ENCODE peak calls at places on chromosomes 2 and 18, in five cellular contexts. N is suprapubic skin, F is A549, L is sigmoid colon, W is stomach. M is an unnamed sample. For H3K4me1, the result is how much of the 10 kb centered on the place peaks cover.

GRCh38 chr18:33210575-33211189 is 229.8 kb downstream of the CCDC178 start:
- DNase-seq in W (no peak), N (no peak), L (no peak), F (no peak), M (no peak)

GRCh38 chr2:223598994-223599645 is 3.0 kb downstream of the SCG2 start:
- DNase-seq in L (no peak), W (no peak), F (no peak), N (no peak), M (no peak)

GRCh38 chr2:76256689-76257088 is 546.0 kb upstream of the GCFC2 start:
- DNase-seq in F (no peak), L (no peak), W (no peak), N (no peak), M (no peak)

GRCh38 chr18:62037989-62038778 is 145.4 kb upstream of the RNF152 start:
- DNase-seq in W (no peak), L (no peak), N (no peak), F (no peak), M (no peak)

GRCh38 chr2:120398051-120398960 is 52.4 kb downstream of the INHBB start:
- DNase-seq in L (peak), N (peak), W (peak), F (peak), M (no peak)

GRCh38 chr2:238100821-238101771 is 956 bp downstream of the ESPNL start:
- DNase-seq in L (no peak), N (peak), W (peak), F (no peak), M (peak)

GRCh38 chr2:122031544-122032263 is 276.3 kb downstream of the TSN start:
- DNase-seq in N (no peak), F (no peak), L (no peak), W (no peak), M (no peak)

GRCh38 chr2:105769504-105769903 is 24.8 kb downstream of the NCK2 start:
- DNase-seq in N (no peak), W (no peak), L (no peak), F (no peak), M (no peak)

GRCh38 chr2:183243760-183244159 is 119.5 kb downstream of the NUP35 start:
- DNase-seq in F (no peak), L (no peak), W (no peak), N (no peak), M (no peak)

GRCh38 chr18:13136056-13136688 is 82.4 kb upstream of the LDLRAD4 start:
- DNase-seq in L (no peak), F (no peak), W (no peak), N (no peak), M (no peak)

GRCh38 chr2:238425505-238425978 is 1.2 kb upstream of the ASB1 start:
- DNase-seq in W (peak), F (no peak), N (no peak), L (no peak), M (no peak)

GRCh38 chr18:76380791-76381405 is 114.1 kb downstream of the ZNF516 start:
- DNase-seq in W (no peak), N (peak), L (peak), F (peak), M (no peak)

GRCh38 chr2:63792523-63792922 is 49.2 kb upstream of the UGP2 start:
- DNase-seq in N (no peak), F (no peak), W (no peak), L (no peak), M (no peak)

GRCh38 chr2:27798948-27799645 is 27.6 kb downstream of the MRPL33 start:
- DNase-seq in L (peak), F (peak), W (no peak), N (no peak), M (peak)

GRCh38 chr2:152483276-152483996 is 148.5 kb downstream of the FMNL2 start:
- DNase-seq in N (no peak), L (no peak), F (no peak), W (no peak), M (no peak)

GRCh38 chr2:63764630-63765029 is 77.1 kb upstream of the UGP2 start:
- DNase-seq in F (no peak), L (no peak), W (no peak), N (no peak), M (no peak)

GRCh38 chr18:41113885-41114482 is 841.0 kb upstream of the PIK3C3 start:
- DNase-seq in W (no peak), F (no peak), N (no peak), L (no peak), M (no peak)

GRCh38 chr18:27712066-27712465 is 464.9 kb downstream of the CDH2 start:
- DNase-seq in L (no peak), N (no peak), F (no peak), W (no peak), M (no peak)

GRCh38 chr2:234996467-234997270 is 44.9 kb downstream of the SH3BP4 start:
- DNase-seq in N (no peak), W (no peak), F (peak), L (peak), M (no peak)

GRCh38 chr18:12296457-12296856 is 11.6 kb upstream of the TUBB6 start:
- DNase-seq in W (no peak), F (no peak), N (peak), L (peak), M (no peak)

GRCh38 chr2:216644846-216645635 is 11.8 kb downstream of the IGFBP2 start:
- DNase-seq in L (no peak), F (no peak), N (no peak), W (peak), M (no peak)

GRCh38 chr2:920573-920972 is 30.1 kb upstream of the SNTG2 start:
- DNase-seq in N (peak), F (no peak), L (no peak), W (no peak), M (no peak)

GRCh38 chr18:50131591-50131990 is 63.4 kb downstream of the MYO5B start:
- DNase-seq in F (no peak), L (no peak), N (no peak), W (no peak), M (no peak)

GRCh38 chr2:240217431-240218301 is 77.2 kb upstream of the OTOS start:
- DNase-seq in N (peak), W (peak), F (peak), L (peak), M (no peak)

GRCh38 chr2:129483366-129483765 is 496.1 kb upstream of the RAB6C start:
- DNase-seq in N (no peak), F (no peak), W (no peak), L (no peak), M (no peak)

GRCh38 chr2:37274354-37274965 is 43.0 kb downstream of the NDUFAF7 start:
- DNase-seq in N (no peak), W (no peak), L (peak), F (no peak), M (no peak)

GRCh38 chr18:47036298-47036874 is 965 bp upstream of the ELOA2 start:
- DNase-seq in L (no peak), W (no peak), N (no peak), F (peak), M (no peak)

GRCh38 chr2:196533998-196534397 is 105.5 kb upstream of the CCDC150 start:
- DNase-seq in F (no peak), N (no peak), L (no peak), W (no peak), M (no peak)

GRCh38 chr2:202269585-202269984 is 4.0 kb downstream of the NOP58 start:
- DNase-seq in L (no peak), W (no peak), F (no peak), N (peak), M (no peak)

GRCh38 chr2:149858214-149858613 is 270.6 kb upstream of the MMADHC start:
- DNase-seq in L (no peak), W (no peak), F (no peak), N (no peak), M (no peak)

GRCh38 chr2:188571543-188571942 is 279.9 kb downstream of the GULP1 start:
- DNase-seq in N (no peak), L (no peak), W (no peak), F (no peak), M (no peak)

GRCh38 chr2:32877587-32878162 is 69.1 kb upstream of the LTBP1 start:
- DNase-seq in L (no peak), W (no peak), N (no peak), F (no peak), M (no peak)

GRCh38 chr2:236217926-236218325 is 46.3 kb downstream of the ASB18 start:
- DNase-seq in N (peak), W (no peak), F (no peak), L (no peak), M (no peak)

GRCh38 chr2:74297391-74297790 is 45.8 kb downstream of the SLC4A5 start:
- DNase-seq in N (no peak), W (no peak), F (no peak), L (no peak), M (no peak)

GRCh38 chr18:26493021-26493420 is 55.3 kb downstream of the KCTD1 start:
- DNase-seq in F (no peak), N (no peak), L (no peak), W (no peak), M (no peak)

GRCh38 chr2:16330571-16331351 is 334.9 kb downstream of the CYRIA start:
- DNase-seq in F (no peak), L (no peak), W (no peak), N (no peak), M (no peak)

GRCh38 chr2:220043155-220043992 is 415.9 kb downstream of the SLC4A3 start:
- DNase-seq in W (no peak), L (no peak), N (no peak), F (no peak), M (no peak)

GRCh38 chr2:99279969-99280695 is 20.9 kb downstream of the LYG1 start:
- DNase-seq in N (no peak), L (no peak), W (no peak), F (no peak), M (no peak)

DNA sequence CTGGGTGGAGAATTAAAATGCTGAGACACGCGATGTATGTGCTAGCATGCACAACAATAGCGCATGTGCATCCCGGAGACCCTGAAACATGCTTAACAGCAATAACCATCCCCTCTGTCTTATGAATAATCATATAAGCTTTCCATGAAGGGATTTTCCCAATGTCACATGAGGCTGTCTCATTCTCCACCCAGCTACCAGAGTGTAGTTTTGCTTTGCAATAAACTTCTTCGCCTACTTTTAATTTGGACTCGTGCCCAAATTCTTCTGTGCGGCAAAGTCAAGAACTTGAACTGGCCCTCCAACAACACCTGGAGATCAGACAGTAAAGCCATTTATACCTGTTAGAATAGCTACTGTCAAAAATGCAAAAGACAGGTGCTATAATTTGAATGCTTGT is 15.5 kb downstream of the LYG1 start:
- DNase-seq in W (no peak), L (no peak), N (no peak), F (no peak), M (no peak)
- H3K4me1 ChIP-seq in W (under half), L (under half), N (under half), F (under half), M (under half)

DNA sequence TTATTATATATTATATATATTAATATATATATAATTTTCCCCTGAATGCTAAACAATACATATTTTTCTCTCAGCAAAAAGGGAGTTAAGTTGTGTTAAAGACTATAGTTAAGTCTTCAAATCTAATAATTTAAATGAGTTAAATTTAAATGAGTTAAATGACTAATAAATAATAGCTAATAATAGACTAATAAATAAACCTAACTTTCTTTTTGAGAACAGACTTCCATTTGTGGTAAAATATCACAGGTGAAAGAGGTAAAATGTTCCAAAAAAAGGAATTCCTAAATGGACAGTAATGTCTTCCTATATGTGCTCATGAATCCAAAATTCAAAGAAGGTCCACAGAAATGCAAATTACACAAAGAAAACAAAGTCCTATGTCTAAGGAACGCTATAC is 74.6 kb downstream of the SLC25A12 start:
- DNase-seq in W (no peak), N (no peak), L (no peak), F (no peak), M (no peak)
- H3K27ac ChIP-seq in W (no peak), N (no peak), L (no peak), F (no peak), M (no peak)

GRCh38 chr2:47336259-47337238 is 66.4 kb upstream of the MSH2 start:
- DNase-seq in L (no peak), F (no peak), N (no peak), W (no peak), M (no peak)

GRCh38 chr2:47339745-47340541 is 63.0 kb upstream of the MSH2 start:
- DNase-seq in N (no peak), F (no peak), L (no peak), W (peak), M (no peak)

GRCh38 chr2:47334356-47335136 is 68.4 kb upstream of the MSH2 start:
- DNase-seq in F (no peak), L (no peak), W (no peak), N (no peak), M (no peak)
- TF ChIP-seq EP300 in F (no peak), L (no peak), W (no peak), N (no peak), M (no peak)

GRCh38 chr18:9808530-9809241 is 77.1 kb upstream of the TXNDC2 start:
- DNase-seq in W (no peak), N (no peak), L (peak), F (no peak), M (no peak)
- H3K4me1 ChIP-seq in W (under half), N (under half), L (under half), F (under half), M (under half)

DNA sequence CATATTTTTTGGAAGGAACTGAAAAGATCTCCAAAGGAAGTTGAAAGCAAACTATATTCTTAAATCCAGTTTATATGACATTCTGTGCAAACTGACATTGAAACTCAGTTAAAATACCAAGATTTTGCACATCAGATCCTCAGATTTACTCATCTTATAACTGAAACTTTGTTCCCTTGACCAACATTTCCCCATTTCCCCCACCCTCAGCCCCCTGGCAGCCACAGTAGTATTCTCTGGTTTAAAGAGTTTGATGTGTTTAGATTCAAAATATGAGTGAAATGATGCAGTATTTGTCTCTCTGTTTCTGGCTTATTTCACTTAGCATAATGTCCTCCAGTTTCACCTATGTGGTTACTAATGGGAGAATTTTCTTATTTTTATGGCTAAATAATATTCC is 99.2 kb upstream of the ITGA4 start:
- DNase-seq in N (no peak), W (no peak), F (no peak), L (no peak), M (no peak)
- H3K27ac ChIP-seq in N (no peak), W (no peak), F (no peak), L (no peak), M (no peak)

DNA sequence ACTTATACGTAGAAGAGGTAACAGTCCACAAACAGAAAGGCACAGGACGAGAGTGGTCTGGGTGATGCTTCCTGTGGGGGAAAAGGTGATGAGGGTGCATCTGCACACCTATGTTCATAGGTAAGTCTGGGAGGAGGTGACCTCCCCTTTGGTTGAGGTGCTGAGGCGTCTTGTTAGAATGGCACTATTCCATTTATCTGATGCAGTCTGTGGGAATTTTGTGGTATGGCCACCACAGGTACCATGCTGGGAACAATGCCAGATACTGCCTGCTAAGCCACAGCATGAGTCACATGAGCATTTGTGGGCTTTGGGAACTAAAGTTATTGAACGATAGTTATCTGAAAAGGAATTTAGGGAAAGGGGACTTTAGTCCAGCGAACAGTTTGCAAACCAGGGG is 27.9 kb downstream of the IL37 start:
- DNase-seq in N (no peak), W (peak), L (no peak), F (no peak), M (no peak)
- TF ChIP-seq EP300 in N (no peak), W (no peak), L (no peak), F (no peak), M (no peak)

GRCh38 chr18:79395308-79395640 is 456 bp upstream of the NFATC1 start:
- DNase-seq in N (no peak), L (no peak), F (no peak), W (no peak), M (no peak)

GRCh38 chr18:79394438-79395307 is 1.1 kb upstream of the NFATC1 start:
- DNase-seq in F (no peak), N (no peak), L (peak), W (no peak), M (peak)

GRCh38 chr18:79392226-79392625 is 3.5 kb upstream of the NFATC1 start:
- DNase-seq in F (no peak), W (no peak), L (peak), N (no peak), M (no peak)

GRCh38 chr18:79393181-79393598 is 2.5 kb upstream of the NFATC1 start:
- DNase-seq in W (no peak), N (no peak), F (no peak), L (peak), M (peak)

GRCh38 chr18:79393626-79394401 is 1.9 kb upstream of the NFATC1 start:
- DNase-seq in L (peak), W (peak), F (peak), N (peak), M (peak)
- H3K4me1 ChIP-seq in L (under half), W (under half), F (under half), N (under half), M (half or more)

DNA sequence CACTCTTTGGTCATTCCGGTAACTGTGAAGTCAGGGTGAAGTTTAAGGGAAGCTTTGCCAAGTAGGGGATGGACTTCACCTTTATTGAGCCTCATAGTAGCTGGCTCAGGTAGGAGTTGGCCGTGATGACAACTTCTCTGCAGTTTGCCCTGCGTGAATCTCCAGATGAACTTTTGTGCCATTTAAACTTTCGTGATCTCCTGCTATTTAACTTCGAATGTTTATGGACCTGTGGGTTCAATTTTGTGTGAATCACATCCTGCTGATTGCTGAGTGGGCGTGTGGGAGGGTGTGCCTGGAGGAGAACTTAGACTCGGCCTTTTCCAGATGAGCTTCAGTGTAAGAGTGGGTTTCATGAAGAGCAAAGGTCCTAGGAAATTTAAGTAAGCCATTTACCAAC is 4.2 kb downstream of the UGT1A1 start:
- DNase-seq in W (no peak), F (no peak), L (no peak), N (no peak), M (no peak)
- H3K27ac ChIP-seq in W (no peak), F (peak), L (no peak), N (no peak), M (no peak)